ENCODE peak calls at places on chromosome 6, in ten cellular contexts. One of them, this sample, is unnamed.

GRCh38 chr6:134424131-134424794 is 106.4 kb upstream of the SGK1 start:
- DNase-seq in omental fat pad: no peak
- DNase-seq in HuH-7.5: no peak
- DNase-seq in RWPE1: no peak
- DNase-seq in ELR: no peak
- DNase-seq in astrocyte: no peak
- DNase-seq in progenitor cell of endocrine pancreas: no peak
- DNase-seq in GM23248: peak
- DNase-seq in small intestine: no peak
- DNase-seq in left colon: no peak
- DNase-seq in this sample: no peak

GRCh38 chr6:14861491-14861943 is 384.4 kb upstream of the JARID2 start:
- DNase-seq in omental fat pad: no peak
- DNase-seq in HuH-7.5: no peak
- DNase-seq in RWPE1: no peak
- DNase-seq in ELR: no peak
- DNase-seq in astrocyte: no peak
- DNase-seq in progenitor cell of endocrine pancreas: no peak
- DNase-seq in GM23248: no peak
- DNase-seq in small intestine: no peak
- DNase-seq in left colon: no peak
- DNase-seq in this sample: no peak

GRCh38 chr6:118525913-118526490 is 22.1 kb upstream of the PLN start:
- DNase-seq in omental fat pad: no peak
- DNase-seq in HuH-7.5: no peak
- DNase-seq in RWPE1: no peak
- DNase-seq in ELR: no peak
- DNase-seq in astrocyte: no peak
- DNase-seq in progenitor cell of endocrine pancreas: no peak
- DNase-seq in GM23248: no peak
- DNase-seq in small intestine: no peak
- DNase-seq in left colon: no peak
- DNase-seq in this sample: no peak

GRCh38 chr6:53492860-53493634 is 51.9 kb downstream of the GCLC start:
- DNase-seq in omental fat pad: no peak
- DNase-seq in HuH-7.5: no peak
- DNase-seq in RWPE1: peak
- DNase-seq in ELR: peak
- DNase-seq in astrocyte: peak
- DNase-seq in progenitor cell of endocrine pancreas: no peak
- DNase-seq in GM23248: peak
- DNase-seq in small intestine: peak
- DNase-seq in left colon: no peak
- DNase-seq in this sample: no peak

GRCh38 chr6:24228681-24229255 is 102.8 kb downstream of the NRSN1 start:
- DNase-seq in omental fat pad: no peak
- DNase-seq in HuH-7.5: no peak
- DNase-seq in RWPE1: peak
- DNase-seq in ELR: peak
- DNase-seq in astrocyte: peak
- DNase-seq in progenitor cell of endocrine pancreas: no peak
- DNase-seq in GM23248: peak
- DNase-seq in small intestine: no peak
- DNase-seq in left colon: no peak
- DNase-seq in this sample: no peak

GRCh38 chr6:160160450-160160849 is 38.8 kb downstream of the SLC22A1 start:
- DNase-seq in omental fat pad: no peak
- DNase-seq in HuH-7.5: no peak
- DNase-seq in RWPE1: no peak
- DNase-seq in ELR: no peak
- DNase-seq in astrocyte: no peak
- DNase-seq in progenitor cell of endocrine pancreas: no peak
- DNase-seq in GM23248: no peak
- DNase-seq in small intestine: peak
- DNase-seq in left colon: peak
- DNase-seq in this sample: no peak

GRCh38 chr6:91276315-91276714 is 689.4 kb upstream of the MAP3K7 start:
- DNase-seq in omental fat pad: no peak
- DNase-seq in HuH-7.5: peak
- DNase-seq in RWPE1: peak
- DNase-seq in ELR: peak
- DNase-seq in astrocyte: peak
- DNase-seq in progenitor cell of endocrine pancreas: no peak
- DNase-seq in GM23248: no peak
- DNase-seq in small intestine: peak
- DNase-seq in left colon: no peak
- DNase-seq in this sample: no peak

GRCh38 chr6:118558811-118559217 is 10.7 kb downstream of the PLN start:
- DNase-seq in omental fat pad: no peak
- DNase-seq in HuH-7.5: no peak
- DNase-seq in RWPE1: no peak
- DNase-seq in ELR: no peak
- DNase-seq in astrocyte: peak
- DNase-seq in progenitor cell of endocrine pancreas: no peak
- DNase-seq in GM23248: no peak
- DNase-seq in small intestine: peak
- DNase-seq in left colon: no peak
- DNase-seq in this sample: no peak

GRCh38 chr6:157323114-157323923 is at the start of gene TMEM242:
- DNase-seq in omental fat pad: peak
- DNase-seq in HuH-7.5: peak
- DNase-seq in RWPE1: peak
- DNase-seq in ELR: peak
- DNase-seq in astrocyte: peak
- DNase-seq in progenitor cell of endocrine pancreas: peak
- DNase-seq in GM23248: peak
- DNase-seq in small intestine: peak
- DNase-seq in left colon: peak
- DNase-seq in this sample: no peak

GRCh38 chr6:4319992-4320683 is 184.8 kb upstream of the ECI2 start:
- DNase-seq in omental fat pad: no peak
- DNase-seq in HuH-7.5: no peak
- DNase-seq in RWPE1: peak
- DNase-seq in ELR: peak
- DNase-seq in astrocyte: peak
- DNase-seq in progenitor cell of endocrine pancreas: no peak
- DNase-seq in GM23248: peak
- DNase-seq in small intestine: peak
- DNase-seq in left colon: no peak
- DNase-seq in this sample: no peak

GRCh38 chr6:3348821-3349220 is 90.1 kb downstream of the PSMG4 start:
- DNase-seq in omental fat pad: no peak
- DNase-seq in HuH-7.5: no peak
- DNase-seq in RWPE1: no peak
- DNase-seq in ELR: no peak
- DNase-seq in astrocyte: no peak
- DNase-seq in progenitor cell of endocrine pancreas: no peak
- DNase-seq in GM23248: no peak
- DNase-seq in small intestine: no peak
- DNase-seq in left colon: no peak
- DNase-seq in this sample: no peak

GRCh38 chr6:108735991-108736345 is 112.3 kb upstream of the ARMC2 start:
- DNase-seq in omental fat pad: no peak
- DNase-seq in HuH-7.5: no peak
- DNase-seq in RWPE1: no peak
- DNase-seq in ELR: no peak
- DNase-seq in astrocyte: no peak
- DNase-seq in progenitor cell of endocrine pancreas: no peak
- DNase-seq in GM23248: no peak
- DNase-seq in small intestine: peak
- DNase-seq in left colon: peak
- DNase-seq in this sample: no peak

GRCh38 chr6:158334534-158334933 is 22.3 kb downstream of the TULP4 start:
- DNase-seq in omental fat pad: no peak
- DNase-seq in HuH-7.5: no peak
- DNase-seq in RWPE1: no peak
- DNase-seq in ELR: no peak
- DNase-seq in astrocyte: no peak
- DNase-seq in progenitor cell of endocrine pancreas: no peak
- DNase-seq in GM23248: no peak
- DNase-seq in small intestine: no peak
- DNase-seq in left colon: no peak
- DNase-seq in this sample: no peak

GRCh38 chr6:20182926-20183521 is 29.2 kb downstream of the MBOAT1 start:
- DNase-seq in omental fat pad: no peak
- DNase-seq in HuH-7.5: no peak
- DNase-seq in RWPE1: peak
- DNase-seq in ELR: no peak
- DNase-seq in astrocyte: peak
- DNase-seq in progenitor cell of endocrine pancreas: no peak
- DNase-seq in GM23248: peak
- DNase-seq in small intestine: peak
- DNase-seq in left colon: peak
- DNase-seq in this sample: no peak

GRCh38 chr6:137571854-137572253 is 77.7 kb upstream of the OLIG3 start:
- DNase-seq in omental fat pad: peak
- DNase-seq in HuH-7.5: no peak
- DNase-seq in RWPE1: peak
- DNase-seq in ELR: peak
- DNase-seq in astrocyte: no peak
- DNase-seq in progenitor cell of endocrine pancreas: no peak
- DNase-seq in GM23248: peak
- DNase-seq in small intestine: peak
- DNase-seq in left colon: peak
- DNase-seq in this sample: no peak

GRCh38 chr6:71333700-71334099 is 45.1 kb downstream of the OGFRL1 start:
- DNase-seq in omental fat pad: no peak
- DNase-seq in HuH-7.5: no peak
- DNase-seq in RWPE1: peak
- DNase-seq in ELR: peak
- DNase-seq in astrocyte: peak
- DNase-seq in progenitor cell of endocrine pancreas: no peak
- DNase-seq in GM23248: peak
- DNase-seq in small intestine: no peak
- DNase-seq in left colon: no peak
- DNase-seq in this sample: no peak

GRCh38 chr6:11494786-11495564 is 42.6 kb upstream of the TMEM170B start:
- DNase-seq in omental fat pad: no peak
- DNase-seq in HuH-7.5: no peak
- DNase-seq in RWPE1: no peak
- DNase-seq in ELR: no peak
- DNase-seq in astrocyte: no peak
- DNase-seq in progenitor cell of endocrine pancreas: no peak
- DNase-seq in GM23248: peak
- DNase-seq in small intestine: no peak
- DNase-seq in left colon: no peak
- DNase-seq in this sample: no peak

GRCh38 chr6:36737043-36737785 is 39.6 kb downstream of the RAB44 start:
- DNase-seq in omental fat pad: no peak
- DNase-seq in HuH-7.5: no peak
- DNase-seq in RWPE1: no peak
- DNase-seq in ELR: no peak
- DNase-seq in astrocyte: no peak
- DNase-seq in progenitor cell of endocrine pancreas: no peak
- DNase-seq in GM23248: no peak
- DNase-seq in small intestine: no peak
- DNase-seq in left colon: no peak
- DNase-seq in this sample: no peak

GRCh38 chr6:163956571-163957407 is 542.3 kb downstream of the QKI start:
- DNase-seq in omental fat pad: peak
- DNase-seq in HuH-7.5: peak
- DNase-seq in RWPE1: peak
- DNase-seq in ELR: peak
- DNase-seq in astrocyte: peak
- DNase-seq in progenitor cell of endocrine pancreas: peak
- DNase-seq in GM23248: peak
- DNase-seq in small intestine: peak
- DNase-seq in left colon: peak
- DNase-seq in this sample: peak

GRCh38 chr6:50087231-50087954 is 37.7 kb upstream of the DEFB112 start:
- DNase-seq in omental fat pad: no peak
- DNase-seq in HuH-7.5: no peak
- DNase-seq in RWPE1: peak
- DNase-seq in ELR: peak
- DNase-seq in astrocyte: peak
- DNase-seq in progenitor cell of endocrine pancreas: no peak
- DNase-seq in GM23248: peak
- DNase-seq in small intestine: no peak
- DNase-seq in left colon: no peak
- DNase-seq in this sample: no peak

GRCh38 chr6:158660331-158660730 is 10.5 kb downstream of the SYTL3 start:
- DNase-seq in omental fat pad: no peak
- DNase-seq in HuH-7.5: peak
- DNase-seq in RWPE1: peak
- DNase-seq in ELR: peak
- DNase-seq in astrocyte: no peak
- DNase-seq in progenitor cell of endocrine pancreas: no peak
- DNase-seq in GM23248: peak
- DNase-seq in small intestine: peak
- DNase-seq in left colon: peak
- DNase-seq in this sample: no peak

GRCh38 chr6:108105584-108105983 is 31.0 kb upstream of the OSTM1 start:
- DNase-seq in omental fat pad: no peak
- DNase-seq in HuH-7.5: no peak
- DNase-seq in RWPE1: no peak
- DNase-seq in ELR: no peak
- DNase-seq in astrocyte: peak
- DNase-seq in progenitor cell of endocrine pancreas: no peak
- DNase-seq in GM23248: no peak
- DNase-seq in small intestine: no peak
- DNase-seq in left colon: no peak
- DNase-seq in this sample: no peak

GRCh38 chr6:108689279-108690161 is 128.8 kb downstream of the FOXO3 start:
- DNase-seq in omental fat pad: peak
- DNase-seq in HuH-7.5: no peak
- DNase-seq in RWPE1: peak
- DNase-seq in ELR: peak
- DNase-seq in astrocyte: peak
- DNase-seq in progenitor cell of endocrine pancreas: no peak
- DNase-seq in GM23248: peak
- DNase-seq in small intestine: no peak
- DNase-seq in left colon: peak
- DNase-seq in this sample: peak

GRCh38 chr6:113591896-113592827 is 265.0 kb upstream of the MARCKS start:
- DNase-seq in omental fat pad: no peak
- DNase-seq in HuH-7.5: no peak
- DNase-seq in RWPE1: no peak
- DNase-seq in ELR: peak
- DNase-seq in astrocyte: no peak
- DNase-seq in progenitor cell of endocrine pancreas: no peak
- DNase-seq in GM23248: peak
- DNase-seq in small intestine: peak
- DNase-seq in left colon: peak
- DNase-seq in this sample: no peak

GRCh38 chr6:91033964-91034363 is 447.1 kb upstream of the MAP3K7 start:
- DNase-seq in omental fat pad: no peak
- DNase-seq in HuH-7.5: no peak
- DNase-seq in RWPE1: no peak
- DNase-seq in ELR: no peak
- DNase-seq in astrocyte: no peak
- DNase-seq in progenitor cell of endocrine pancreas: no peak
- DNase-seq in GM23248: no peak
- DNase-seq in small intestine: no peak
- DNase-seq in left colon: no peak
- DNase-seq in this sample: no peak

GRCh38 chr6:31122803-31123706 is 2.8 kb upstream of the CDSN start:
- DNase-seq in omental fat pad: peak
- DNase-seq in HuH-7.5: no peak
- DNase-seq in RWPE1: peak
- DNase-seq in ELR: peak
- DNase-seq in astrocyte: peak
- DNase-seq in progenitor cell of endocrine pancreas: no peak
- DNase-seq in GM23248: peak
- DNase-seq in small intestine: peak
- DNase-seq in left colon: peak
- DNase-seq in this sample: no peak

GRCh38 chr6:11496152-11497060 is 41.1 kb upstream of the TMEM170B start:
- DNase-seq in omental fat pad: no peak
- DNase-seq in HuH-7.5: peak
- DNase-seq in RWPE1: peak
- DNase-seq in ELR: peak
- DNase-seq in astrocyte: peak
- DNase-seq in progenitor cell of endocrine pancreas: peak
- DNase-seq in GM23248: peak
- DNase-seq in small intestine: peak
- DNase-seq in left colon: peak
- DNase-seq in this sample: peak

GRCh38 chr6:3063733-3064700 is 4.3 kb upstream of the RIPK1 start:
- DNase-seq in omental fat pad: peak
- DNase-seq in HuH-7.5: peak
- DNase-seq in RWPE1: peak
- DNase-seq in ELR: peak
- DNase-seq in astrocyte: peak
- DNase-seq in progenitor cell of endocrine pancreas: peak
- DNase-seq in GM23248: peak
- DNase-seq in small intestine: peak
- DNase-seq in left colon: peak
- DNase-seq in this sample: peak